ENCODE peak calls at places on chromosomes 4 and X, in eight cellular contexts. W is activated naive CD4-positive, alpha-beta T cell; M is upper lobe of left lung; V is NCI-H2081; L is GM04504; Z is fibroblast of mammary gland; Q is head of caudate nucleus; R is stimulated activated CD8-positive, alpha-beta memory T cell treated with anti-CD3 and anti-CD28 coated beads, Interleukin-12 subunit alpha, Interleukin-12 subunit beta, amount 100 ng/mL, for 4 hours. K is an unnamed sample.

GRCh38 chr4:176778491-176778890 is 14.2 kb downstream of the VEGFC start:
- DNase-seq in W (no peak), M (no peak), V (no peak), L (no peak), Z (peak), Q (no peak), R (no peak), K (no peak)

GRCh38 chr4:169440446-169440845 is 169.7 kb upstream of the SH3RF1 start:
- DNase-seq in W (no peak), M (no peak), V (no peak), L (no peak), Z (no peak), Q (no peak), R (no peak), K (no peak)

GRCh38 chr4:147831452-147832192 is 99.7 kb downstream of the ARHGAP10 start:
- DNase-seq in W (no peak), M (peak), V (no peak), L (peak), Z (peak), Q (no peak), R (no peak), K (no peak)

GRCh38 chrX:31224321-31225012 is 152.6 kb upstream of the FTHL17 start:
- DNase-seq in W (no peak), M (no peak), V (no peak), L (no peak), Z (no peak), Q (no peak), R (no peak), K (no peak)

GRCh38 chr4:109434007-109434792 is 585 bp downstream of the SEC24B start:
- DNase-seq in W (no peak), M (peak), V (no peak), L (no peak), Z (peak), Q (peak), R (no peak), K (peak)

GRCh38 chrX:63658920-63659319 is 126.1 kb downstream of the ARHGEF9 start:
- DNase-seq in W (no peak), M (no peak), V (no peak), L (no peak), Z (no peak), Q (no peak), R (no peak), K (no peak)

GRCh38 chrX:99719140-99719539 is 690.9 kb downstream of the PCDH19 start:
- DNase-seq in W (no peak), M (no peak), V (no peak), L (no peak), Z (no peak), Q (no peak), R (no peak), K (no peak)

GRCh38 chr4:243407-243806 is 61.9 kb downstream of the ZNF732 start:
- DNase-seq in W (no peak), M (no peak), V (peak), L (no peak), Z (no peak), Q (no peak), R (no peak), K (no peak)

GRCh38 chr4:3407930-3408792 is 33.6 kb upstream of the HGFAC start:
- DNase-seq in W (no peak), M (no peak), V (no peak), L (no peak), Z (no peak), Q (no peak), R (no peak), K (peak)

GRCh38 chr4:14636563-14636962 is 365.7 kb upstream of the CPEB2 start:
- DNase-seq in W (no peak), M (no peak), V (no peak), L (no peak), Z (peak), Q (no peak), R (no peak), K (no peak)

GRCh38 chr4:146096374-146096773 is 79.1 kb upstream of the LSM6 start:
- DNase-seq in W (no peak), M (no peak), V (no peak), L (no peak), Z (no peak), Q (no peak), R (no peak), K (no peak)

GRCh38 chrX:12917753-12918152 is 11.3 kb downstream of the TLR8 start:
- DNase-seq in W (no peak), M (no peak), V (no peak), L (no peak), Z (no peak), Q (no peak), R (no peak), K (no peak)

GRCh38 chr4:160110891-160111290 is 1008.0 kb downstream of the RAPGEF2 start:
- DNase-seq in W (no peak), M (no peak), V (no peak), L (no peak), Z (no peak), Q (no peak), R (no peak), K (no peak)

GRCh38 chr4:48065587-48066052 is 49.0 kb downstream of the NIPAL1 start:
- DNase-seq in W (no peak), M (no peak), V (no peak), L (no peak), Z (no peak), Q (no peak), R (no peak), K (no peak)

GRCh38 chr4:6527259-6527658 is 47.7 kb upstream of the MAN2B2 start:
- DNase-seq in W (no peak), M (no peak), V (no peak), L (no peak), Z (no peak), Q (no peak), R (no peak), K (no peak)

GRCh38 chr4:141530627-141531026 is 105.8 kb upstream of the IL15 start:
- DNase-seq in W (no peak), M (no peak), V (no peak), L (no peak), Z (no peak), Q (no peak), R (no peak), K (no peak)

GRCh38 chr4:22689428-22689827 is 3.3 kb upstream of the GBA3 start:
- DNase-seq in W (no peak), M (no peak), V (no peak), L (no peak), Z (no peak), Q (no peak), R (no peak), K (no peak)

GRCh38 chr4:129342820-129343219 is 246.9 kb downstream of the C4orf33 start:
- DNase-seq in W (no peak), M (no peak), V (no peak), L (peak), Z (peak), Q (no peak), R (no peak), K (no peak)

GRCh38 chrX:74383611-74384010 is 37.7 kb upstream of the SLC16A2 start:
- DNase-seq in W (no peak), M (no peak), V (no peak), L (peak), Z (peak), Q (peak), R (no peak), K (no peak)

GRCh38 chr4:139844057-139844456 is 178.4 kb downstream of the MGST2 start:
- DNase-seq in W (no peak), M (no peak), V (no peak), L (no peak), Z (peak), Q (no peak), R (no peak), K (no peak)

GRCh38 chr4:115229873-115230272 is 116.5 kb upstream of the NDST4 start:
- DNase-seq in W (no peak), M (no peak), V (no peak), L (no peak), Z (no peak), Q (no peak), R (no peak), K (no peak)

GRCh38 chrX:122512561-122513072 is 671.5 kb upstream of the GRIA3 start:
- DNase-seq in W (no peak), M (no peak), V (no peak), L (no peak), Z (peak), Q (no peak), R (no peak), K (no peak)

GRCh38 chrX:130836447-130836846 is 66.6 kb downstream of the ENOX2 start:
- DNase-seq in W (no peak), M (no peak), V (no peak), L (no peak), Z (no peak), Q (no peak), R (no peak), K (no peak)